ENCODE peak calls at places on chromosome 5, in five cellular contexts. S, Z, R, T and W are unnamed samples.

GRCh38 chr5:61467766-61468482 is 135.9 kb downstream of the ZSWIM6 start:
- DNase-seq in S (no peak), Z (no peak), R (no peak), T (no peak), W (no peak)

GRCh38 chr5:142445266-142445665 is 120.4 kb upstream of the SPRY4 start:
- DNase-seq in S (no peak), Z (no peak), R (no peak), T (no peak), W (no peak)

GRCh38 chr5:14216902-14217301 is 73.8 kb downstream of the TRIO start:
- DNase-seq in S (peak), Z (no peak), R (peak), T (no peak), W (no peak)

GRCh38 chr5:58450811-58451629 is 8.9 kb downstream of the PLK2 start:
- DNase-seq in S (no peak), Z (no peak), R (no peak), T (no peak), W (no peak)

GRCh38 chr5:7869474-7870136 is 657 bp downstream of the MTRR start:
- DNase-seq in S (no peak), Z (peak), R (no peak), T (no peak), W (no peak)

GRCh38 chr5:159877894-159878448 is 38.3 kb upstream of the ADRA1B start:
- DNase-seq in S (no peak), Z (no peak), R (no peak), T (no peak), W (no peak)

GRCh38 chr5:119578937-119579336 is 50.4 kb upstream of the FAM170A start:
- DNase-seq in S (peak), Z (peak), R (peak), T (no peak), W (no peak)

GRCh38 chr5:40675396-40676133 is 4.2 kb upstream of the PTGER4 start:
- DNase-seq in S (no peak), Z (no peak), R (no peak), T (no peak), W (no peak)

GRCh38 chr5:140557136-140557805 is at the start of gene SRA1:
- DNase-seq in S (peak), Z (peak), R (peak), T (peak), W (peak)

GRCh38 chr5:17713301-17713700 is 79.0 kb downstream of the TAF11L14 start:
- DNase-seq in S (no peak), Z (no peak), R (no peak), T (no peak), W (no peak)

GRCh38 chr5:123428521-123429220 is 5.5 kb upstream of the CEP120 start:
- DNase-seq in S (no peak), Z (no peak), R (peak), T (no peak), W (no peak)

GRCh38 chr5:170254056-170254455 is 21.3 kb downstream of the C5orf58 start:
- DNase-seq in S (no peak), Z (no peak), R (no peak), T (peak), W (no peak)

GRCh38 chr5:83494102-83494620 is 22.6 kb downstream of the VCAN start:
- DNase-seq in S (no peak), Z (no peak), R (no peak), T (no peak), W (no peak)

GRCh38 chr5:154743812-154744211 is 11.4 kb upstream of the LARP1 start:
- DNase-seq in S (no peak), Z (peak), R (no peak), T (no peak), W (no peak)

DNA sequence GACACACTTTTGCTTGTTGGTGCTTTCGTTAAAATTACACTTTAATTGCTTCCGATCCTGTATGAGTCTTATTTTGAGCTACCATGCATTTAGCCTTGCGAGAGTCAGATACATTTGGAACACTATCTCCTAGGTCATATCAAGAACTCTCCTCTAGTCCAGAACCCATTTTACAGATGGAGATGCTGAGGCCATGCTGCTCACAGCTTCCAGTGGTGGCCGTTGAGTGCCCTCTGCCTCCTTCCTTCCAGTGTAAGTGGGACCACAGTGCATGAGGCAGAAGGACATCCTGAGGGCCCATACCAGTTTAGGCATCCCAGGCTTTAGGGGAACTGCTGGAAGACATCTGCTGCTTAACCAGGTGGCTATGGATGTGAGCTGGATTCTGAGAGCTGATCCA is 6.9 kb downstream of the CCNI2 start:
- DNase-seq in S (no peak), Z (no peak), R (no peak), T (no peak), W (no peak)
- TF ChIP-seq TAF1 in S (no peak), Z (no peak), R (no peak), T (no peak), W (no peak)

GRCh38 chr5:138178516-138179276 is at the start of the genes BRD8 and KIF20A:
- DNase-seq in S (peak), Z (peak), R (peak), T (peak), W (peak)
- TF ChIP-seq POLR2A in S (peak), Z (peak), R (peak), T (peak), W (peak)

GRCh38 chr5:179614745-179615144 is 8.7 kb downstream of the HNRNPH1 start:
- DNase-seq in S (no peak), Z (no peak), R (no peak), T (no peak), W (no peak)

GRCh38 chr5:179615203-179615602 is 8.3 kb downstream of the HNRNPH1 start:
- DNase-seq in S (no peak), Z (no peak), R (no peak), T (no peak), W (no peak)

GRCh38 chr5:179612577-179613459 is 10.7 kb downstream of the HNRNPH1 start:
- DNase-seq in S (no peak), Z (peak), R (no peak), T (no peak), W (no peak)

GRCh38 chr5:179616002-179616594 is 7.4 kb downstream of the HNRNPH1 start:
- DNase-seq in S (no peak), Z (no peak), R (no peak), T (no peak), W (no peak)

GRCh38 chr5:179613460-179614071 is 9.9 kb downstream of the HNRNPH1 start:
- DNase-seq in S (no peak), Z (no peak), R (no peak), T (no peak), W (no peak)
- TF ChIP-seq POLR2AphosphoS5 in S (peak), Z (peak), R (no peak), T (peak), W (peak)

GRCh38 chr5:92758552-92758951 is 822.5 kb downstream of the NR2F1-AS1 start:
- DNase-seq in S (no peak), Z (no peak), R (no peak), T (no peak), W (no peak)
- TF ChIP-seq TAF1 in S (no peak), Z (no peak), R (no peak), T (no peak), W (no peak)

GRCh38 chr5:1239514-1240251 is 14.5 kb downstream of the SLC6A18 start:
- DNase-seq in S (no peak), Z (peak), R (no peak), T (no peak), W (no peak)
- TF ChIP-seq POLR2A in S (no peak), Z (no peak), R (no peak), T (no peak), W (no peak)

GRCh38 chr5:67792891-67793290 is 422.7 kb upstream of the PIK3R1 start:
- DNase-seq in S (no peak), Z (no peak), R (no peak), T (no peak), W (no peak)
- TF ChIP-seq POLR2AphosphoS5 in S (no peak), Z (no peak), R (no peak), T (no peak), W (no peak)